ENCODE peak calls at places on chromosomes 11 and 22, in nine cellular contexts. One of them, this sample, is unnamed.

GRCh38 chr11:131975624-131976420 is 605.4 kb downstream of the NTM start:
- DNase-seq in RCC 7860: no peak
- DNase-seq in lower leg skin: no peak
- DNase-seq in sciatic nerve: no peak
- DNase-seq in lung microvascular endothelial cell: no peak
- DNase-seq in AG10803: no peak
- DNase-seq in ELR: no peak
- DNase-seq in HL-60: no peak
- DNase-seq in H1: no peak
- DNase-seq in this sample: no peak

GRCh38 chr11:46472662-46472994 is 81.1 kb upstream of the CHRM4 start:
- DNase-seq in RCC 7860: no peak
- DNase-seq in lower leg skin: no peak
- DNase-seq in sciatic nerve: no peak
- DNase-seq in lung microvascular endothelial cell: peak; percentile 13
- DNase-seq in AG10803: no peak
- DNase-seq in ELR: no peak
- DNase-seq in HL-60: no peak
- DNase-seq in H1: no peak
- DNase-seq in this sample: no peak

GRCh38 chr22:41286639-41287091 is 678 bp upstream of the RANGAP1 start:
- DNase-seq in RCC 7860: peak; percentile 32
- DNase-seq in lower leg skin: peak; percentile 30
- DNase-seq in sciatic nerve: no peak
- DNase-seq in lung microvascular endothelial cell: peak; percentile 81
- DNase-seq in AG10803: peak; percentile 29
- DNase-seq in ELR: peak; percentile 77
- DNase-seq in HL-60: peak; percentile 69
- DNase-seq in H1: no peak
- DNase-seq in this sample: no peak

GRCh38 chr11:71454470-71455113 is 1.6 kb downstream of the NADSYN1 start:
- DNase-seq in RCC 7860: no peak
- DNase-seq in lower leg skin: no peak
- DNase-seq in sciatic nerve: no peak
- DNase-seq in lung microvascular endothelial cell: no peak
- DNase-seq in AG10803: no peak
- DNase-seq in ELR: no peak
- DNase-seq in HL-60: no peak
- DNase-seq in H1: no peak
- DNase-seq in this sample: no peak

GRCh38 chr11:78796956-78797355 is 222.3 kb upstream of the NARS2 start:
- DNase-seq in RCC 7860: peak; percentile 68
- DNase-seq in lower leg skin: no peak
- DNase-seq in sciatic nerve: no peak
- DNase-seq in lung microvascular endothelial cell: no peak
- DNase-seq in AG10803: peak; percentile 74
- DNase-seq in ELR: peak; percentile 82
- DNase-seq in HL-60: no peak
- DNase-seq in H1: no peak
- DNase-seq in this sample: no peak

GRCh38 chr11:85596886-85597285 is 30.3 kb downstream of the DLG2 start:
- DNase-seq in RCC 7860: no peak
- DNase-seq in lower leg skin: no peak
- DNase-seq in sciatic nerve: no peak
- DNase-seq in lung microvascular endothelial cell: no peak
- DNase-seq in AG10803: no peak
- DNase-seq in ELR: no peak
- DNase-seq in HL-60: no peak
- DNase-seq in H1: no peak
- DNase-seq in this sample: no peak

GRCh38 chr11:64911142-64911541 is 5.9 kb downstream of the ATG2A start:
- DNase-seq in RCC 7860: no peak
- DNase-seq in lower leg skin: no peak
- DNase-seq in sciatic nerve: no peak
- DNase-seq in lung microvascular endothelial cell: no peak
- DNase-seq in AG10803: no peak
- DNase-seq in ELR: no peak
- DNase-seq in HL-60: no peak
- DNase-seq in H1: no peak
- DNase-seq in this sample: no peak

GRCh38 chr11:108733479-108734116 is 68.7 kb downstream of the DDX10 start:
- DNase-seq in RCC 7860: no peak
- DNase-seq in lower leg skin: no peak
- DNase-seq in sciatic nerve: no peak
- DNase-seq in lung microvascular endothelial cell: peak; percentile 28
- DNase-seq in AG10803: peak; percentile 34
- DNase-seq in ELR: peak; percentile 68
- DNase-seq in HL-60: peak; percentile 3
- DNase-seq in H1: no peak
- DNase-seq in this sample: no peak

GRCh38 chr22:22616636-22617035 is 27.8 kb upstream of the GGTLC2 start:
- DNase-seq in RCC 7860: no peak
- DNase-seq in lower leg skin: no peak
- DNase-seq in sciatic nerve: no peak
- DNase-seq in lung microvascular endothelial cell: no peak
- DNase-seq in AG10803: no peak
- DNase-seq in ELR: no peak
- DNase-seq in HL-60: no peak
- DNase-seq in H1: no peak
- DNase-seq in this sample: no peak

GRCh38 chr11:88399171-88399570 is 61.6 kb upstream of the CTSC start:
- DNase-seq in RCC 7860: no peak
- DNase-seq in lower leg skin: no peak
- DNase-seq in sciatic nerve: no peak
- DNase-seq in lung microvascular endothelial cell: no peak
- DNase-seq in AG10803: no peak
- DNase-seq in ELR: no peak
- DNase-seq in HL-60: no peak
- DNase-seq in H1: no peak
- DNase-seq in this sample: no peak

GRCh38 chr11:129190087-129190486 is 2.0 kb downstream of the ARHGAP32 start:
- DNase-seq in RCC 7860: no peak
- DNase-seq in lower leg skin: no peak
- DNase-seq in sciatic nerve: no peak
- DNase-seq in lung microvascular endothelial cell: no peak
- DNase-seq in AG10803: peak; percentile 37
- DNase-seq in ELR: no peak
- DNase-seq in HL-60: peak; percentile 8
- DNase-seq in H1: no peak
- DNase-seq in this sample: no peak

GRCh38 chr11:61996933-61997332 is 29.5 kb upstream of the FTH1 start:
- DNase-seq in RCC 7860: no peak
- DNase-seq in lower leg skin: no peak
- DNase-seq in sciatic nerve: no peak
- DNase-seq in lung microvascular endothelial cell: no peak
- DNase-seq in AG10803: no peak
- DNase-seq in ELR: no peak
- DNase-seq in HL-60: no peak
- DNase-seq in H1: no peak
- DNase-seq in this sample: no peak

GRCh38 chr11:11313426-11313825 is 39.6 kb downstream of the CSNK2A3 start:
- DNase-seq in RCC 7860: peak; percentile 4
- DNase-seq in lower leg skin: no peak
- DNase-seq in sciatic nerve: no peak
- DNase-seq in lung microvascular endothelial cell: peak; percentile 55
- DNase-seq in AG10803: peak; percentile 12
- DNase-seq in ELR: no peak
- DNase-seq in HL-60: peak; percentile 67
- DNase-seq in H1: no peak
- DNase-seq in this sample: no peak

GRCh38 chr11:114307524-114308203 is 11.5 kb downstream of the NNMT start:
- DNase-seq in RCC 7860: peak; percentile 85
- DNase-seq in lower leg skin: peak; percentile 73
- DNase-seq in sciatic nerve: peak; percentile 82
- DNase-seq in lung microvascular endothelial cell: peak; percentile 90
- DNase-seq in AG10803: peak; percentile 96
- DNase-seq in ELR: peak; percentile 78
- DNase-seq in HL-60: peak; percentile 36
- DNase-seq in H1: no peak
- DNase-seq in this sample: no peak

GRCh38 chr11:70435765-70436500 is 37.6 kb downstream of the CTTN start:
- DNase-seq in RCC 7860: no peak
- DNase-seq in lower leg skin: no peak
- DNase-seq in sciatic nerve: no peak
- DNase-seq in lung microvascular endothelial cell: no peak
- DNase-seq in AG10803: no peak
- DNase-seq in ELR: no peak
- DNase-seq in HL-60: no peak
- DNase-seq in H1: no peak
- DNase-seq in this sample: no peak

GRCh38 chr11:67355023-67355793 is 1.9 kb upstream of the POLD4 start:
- DNase-seq in RCC 7860: no peak
- DNase-seq in lower leg skin: peak; percentile 21
- DNase-seq in sciatic nerve: no peak
- DNase-seq in lung microvascular endothelial cell: no peak
- DNase-seq in AG10803: no peak
- DNase-seq in ELR: no peak
- DNase-seq in HL-60: no peak
- DNase-seq in H1: no peak
- DNase-seq in this sample: no peak

GRCh38 chr22:33180371-33180770 is 122.2 kb upstream of the SYN3 start:
- DNase-seq in RCC 7860: no peak
- DNase-seq in lower leg skin: no peak
- DNase-seq in sciatic nerve: no peak
- DNase-seq in lung microvascular endothelial cell: no peak
- DNase-seq in AG10803: peak; percentile 25
- DNase-seq in ELR: no peak
- DNase-seq in HL-60: no peak
- DNase-seq in H1: no peak
- DNase-seq in this sample: no peak

GRCh38 chr11:6654281-6655019 is 1.2 kb downstream of the DCHS1 start:
- DNase-seq in RCC 7860: no peak
- DNase-seq in lower leg skin: no peak
- DNase-seq in sciatic nerve: peak; percentile 77
- DNase-seq in lung microvascular endothelial cell: peak; percentile 47
- DNase-seq in AG10803: no peak
- DNase-seq in ELR: no peak
- DNase-seq in HL-60: no peak
- DNase-seq in H1: peak; percentile 29
- DNase-seq in this sample: no peak

This sample was measured in GM12892.